ENCODE peak calls at places on chromosomes 7 and 10, in seven cellular contexts. One of them, this sample, is unnamed.

GRCh38 chr10:1309969-1310789 is 254.0 kb downstream of the WDR37 start:
- DNase-seq in AG04450: no peak
- DNase-seq in IMR-90: no peak
- DNase-seq in upper lobe of right lung: no peak
- DNase-seq in HCT116: no peak
- DNase-seq in astrocyte of the cerebellum: no peak
- DNase-seq in GM23338: peak; percentile 91
- DNase-seq in this sample: no peak

GRCh38 chr10:451021-451471 is 238.4 kb downstream of the DIP2C start:
- DNase-seq in GM23338: no peak
- DNase-seq in IMR-90: no peak
- DNase-seq in astrocyte of the cerebellum: no peak
- DNase-seq in AG04450: no peak
- DNase-seq in upper lobe of right lung: no peak
- DNase-seq in HCT116: no peak
- DNase-seq in this sample: no peak

GRCh38 chr7:26078437-26079362 is 73.3 kb upstream of the NFE2L3 start:
- DNase-seq in astrocyte of the cerebellum: no peak
- DNase-seq in upper lobe of right lung: peak; percentile 81
- DNase-seq in GM23338: peak; percentile 90
- DNase-seq in IMR-90: no peak
- DNase-seq in AG04450: no peak
- DNase-seq in HCT116: peak; percentile 41
- DNase-seq in this sample: peak; percentile 78

GRCh38 chr7:25968205-25968993 is 183.6 kb upstream of the NFE2L3 start:
- DNase-seq in GM23338: no peak
- DNase-seq in IMR-90: no peak
- DNase-seq in HCT116: no peak
- DNase-seq in astrocyte of the cerebellum: no peak
- DNase-seq in AG04450: no peak
- DNase-seq in upper lobe of right lung: no peak
- DNase-seq in this sample: no peak

GRCh38 chr7:125573131-125573530 is 643.5 kb upstream of the POT1 start:
- DNase-seq in GM23338: no peak
- DNase-seq in AG04450: no peak
- DNase-seq in upper lobe of right lung: no peak
- DNase-seq in astrocyte of the cerebellum: no peak
- DNase-seq in IMR-90: no peak
- DNase-seq in HCT116: no peak
- DNase-seq in this sample: no peak

GRCh38 chr10:127012769-127013152 is 107.5 kb downstream of the DOCK1 start:
- DNase-seq in GM23338: peak; percentile 17
- DNase-seq in astrocyte of the cerebellum: no peak
- DNase-seq in upper lobe of right lung: peak; percentile 88
- DNase-seq in AG04450: no peak
- DNase-seq in IMR-90: no peak
- DNase-seq in HCT116: peak; percentile 18
- DNase-seq in this sample: no peak

GRCh38 chr7:6578114-6579084 is 1.1 kb downstream of the ZDHHC4 start:
- DNase-seq in AG04450: no peak
- DNase-seq in GM23338: no peak
- DNase-seq in astrocyte of the cerebellum: no peak
- DNase-seq in HCT116: no peak
- DNase-seq in upper lobe of right lung: no peak
- DNase-seq in IMR-90: peak; percentile 29
- DNase-seq in this sample: no peak

GRCh38 chr10:58488921-58489320 is 23.8 kb upstream of the BICC1 start:
- DNase-seq in GM23338: no peak
- DNase-seq in HCT116: no peak
- DNase-seq in astrocyte of the cerebellum: peak; percentile 60
- DNase-seq in AG04450: no peak
- DNase-seq in IMR-90: peak; percentile 69
- DNase-seq in upper lobe of right lung: no peak
- DNase-seq in this sample: no peak

GRCh38 chr7:130938661-130939060 is 204.7 kb upstream of the KLF14 start:
- DNase-seq in GM23338: no peak
- DNase-seq in astrocyte of the cerebellum: no peak
- DNase-seq in upper lobe of right lung: no peak
- DNase-seq in AG04450: no peak
- DNase-seq in IMR-90: no peak
- DNase-seq in HCT116: no peak
- DNase-seq in this sample: no peak

GRCh38 chr10:111756541-111757061 is 427.0 kb downstream of the GPAM start:
- DNase-seq in astrocyte of the cerebellum: peak; percentile 11
- DNase-seq in upper lobe of right lung: no peak
- DNase-seq in HCT116: peak; percentile 79
- DNase-seq in GM23338: peak; percentile 87
- DNase-seq in AG04450: no peak
- DNase-seq in IMR-90: no peak
- DNase-seq in this sample: no peak

GRCh38 chr7:50920031-50920635 is 137.4 kb upstream of the GRB10 start:
- DNase-seq in HCT116: no peak
- DNase-seq in upper lobe of right lung: no peak
- DNase-seq in IMR-90: no peak
- DNase-seq in AG04450: no peak
- DNase-seq in astrocyte of the cerebellum: no peak
- DNase-seq in GM23338: no peak
- DNase-seq in this sample: no peak

GRCh38 chr7:106793015-106793651 is 71.9 kb upstream of the PIK3CG start:
- DNase-seq in IMR-90: peak; percentile 33
- DNase-seq in AG04450: no peak
- DNase-seq in upper lobe of right lung: no peak
- DNase-seq in astrocyte of the cerebellum: peak; percentile 24
- DNase-seq in GM23338: peak; percentile 68
- DNase-seq in HCT116: peak; percentile 38
- DNase-seq in this sample: no peak

GRCh38 chr7:68224041-68224534 is 1227.5 kb downstream of the TYW1 start:
- DNase-seq in HCT116: no peak
- DNase-seq in upper lobe of right lung: no peak
- DNase-seq in IMR-90: no peak
- DNase-seq in GM23338: no peak
- DNase-seq in astrocyte of the cerebellum: no peak
- DNase-seq in AG04450: no peak
- DNase-seq in this sample: no peak

GRCh38 chr7:5357951-5358350 is 65.7 kb downstream of the TNRC18 start:
- DNase-seq in AG04450: no peak
- DNase-seq in IMR-90: no peak
- DNase-seq in astrocyte of the cerebellum: no peak
- DNase-seq in HCT116: no peak
- DNase-seq in upper lobe of right lung: no peak
- DNase-seq in GM23338: no peak
- DNase-seq in this sample: no peak

GRCh38 chr7:80017101-80017500 is 117.5 kb upstream of the GNAI1 start:
- DNase-seq in upper lobe of right lung: no peak
- DNase-seq in AG04450: no peak
- DNase-seq in IMR-90: peak; percentile 8
- DNase-seq in astrocyte of the cerebellum: no peak
- DNase-seq in GM23338: no peak
- DNase-seq in HCT116: no peak
- DNase-seq in this sample: no peak

GRCh38 chr10:77301305-77301730 is 336.3 kb downstream of the KCNMA1 start:
- DNase-seq in AG04450: peak; percentile 24
- DNase-seq in HCT116: no peak
- DNase-seq in astrocyte of the cerebellum: no peak
- DNase-seq in GM23338: no peak
- DNase-seq in upper lobe of right lung: no peak
- DNase-seq in IMR-90: peak; percentile 82
- DNase-seq in this sample: no peak

GRCh38 chr10:131738396-131738735 is 162.4 kb upstream of the PPP2R2D start:
- DNase-seq in astrocyte of the cerebellum: no peak
- DNase-seq in IMR-90: no peak
- DNase-seq in HCT116: no peak
- DNase-seq in GM23338: no peak
- DNase-seq in upper lobe of right lung: peak; percentile 48
- DNase-seq in AG04450: no peak
- DNase-seq in this sample: no peak

GRCh38 chr7:86916277-86916825 is 143.1 kb downstream of the ELAPOR2 start:
- DNase-seq in astrocyte of the cerebellum: no peak
- DNase-seq in HCT116: no peak
- DNase-seq in GM23338: no peak
- DNase-seq in IMR-90: no peak
- DNase-seq in upper lobe of right lung: no peak
- DNase-seq in AG04450: no peak
- DNase-seq in this sample: no peak

GRCh38 chr7:57867884-57868701 is 418.1 kb downstream of the ZNF716 start:
- DNase-seq in astrocyte of the cerebellum: no peak
- DNase-seq in upper lobe of right lung: no peak
- DNase-seq in GM23338: no peak
- DNase-seq in AG04450: no peak
- DNase-seq in IMR-90: no peak
- DNase-seq in HCT116: no peak
- DNase-seq in this sample: no peak

GRCh38 chr7:123397746-123398145 is 136.6 kb downstream of the IQUB start:
- DNase-seq in HCT116: no peak
- DNase-seq in upper lobe of right lung: no peak
- DNase-seq in GM23338: no peak
- DNase-seq in IMR-90: no peak
- DNase-seq in astrocyte of the cerebellum: no peak
- DNase-seq in AG04450: no peak
- DNase-seq in this sample: no peak

GRCh38 chr7:96833701-96834453 is 124.2 kb upstream of the SEM1 start:
- DNase-seq in IMR-90: no peak
- DNase-seq in upper lobe of right lung: no peak
- DNase-seq in GM23338: no peak
- DNase-seq in AG04450: no peak
- DNase-seq in HCT116: no peak
- DNase-seq in astrocyte of the cerebellum: no peak
- DNase-seq in this sample: no peak

GRCh38 chr7:27165089-27165654 is at the start of gene HOXA9:
- DNase-seq in astrocyte of the cerebellum: no peak
- DNase-seq in GM23338: peak; percentile 54
- DNase-seq in upper lobe of right lung: peak; percentile 76
- DNase-seq in AG04450: no peak
- DNase-seq in IMR-90: peak; percentile 61
- DNase-seq in HCT116: peak; percentile 94
- DNase-seq in this sample: no peak

GRCh38 chr7:27162548-27162848 is 2.8 kb downstream of the HOXA9 start:
- DNase-seq in AG04450: no peak
- DNase-seq in HCT116: no peak
- DNase-seq in upper lobe of right lung: no peak
- DNase-seq in astrocyte of the cerebellum: no peak
- DNase-seq in GM23338: no peak
- DNase-seq in IMR-90: no peak
- DNase-seq in this sample: no peak

GRCh38 chr7:27164381-27165088 is 802 bp downstream of the HOXA9 start:
- DNase-seq in astrocyte of the cerebellum: no peak
- DNase-seq in HCT116: no peak
- DNase-seq in GM23338: peak; percentile 72
- DNase-seq in IMR-90: no peak
- DNase-seq in AG04450: no peak
- DNase-seq in upper lobe of right lung: peak; percentile 70
- DNase-seq in this sample: no peak

GRCh38 chr7:27162930-27163775 is 2.2 kb downstream of the HOXA9 start:
- DNase-seq in IMR-90: no peak
- DNase-seq in GM23338: no peak
- DNase-seq in astrocyte of the cerebellum: no peak
- DNase-seq in AG04450: no peak
- DNase-seq in upper lobe of right lung: peak; percentile 13
- DNase-seq in HCT116: no peak
- DNase-seq in this sample: no peak

DNA sequence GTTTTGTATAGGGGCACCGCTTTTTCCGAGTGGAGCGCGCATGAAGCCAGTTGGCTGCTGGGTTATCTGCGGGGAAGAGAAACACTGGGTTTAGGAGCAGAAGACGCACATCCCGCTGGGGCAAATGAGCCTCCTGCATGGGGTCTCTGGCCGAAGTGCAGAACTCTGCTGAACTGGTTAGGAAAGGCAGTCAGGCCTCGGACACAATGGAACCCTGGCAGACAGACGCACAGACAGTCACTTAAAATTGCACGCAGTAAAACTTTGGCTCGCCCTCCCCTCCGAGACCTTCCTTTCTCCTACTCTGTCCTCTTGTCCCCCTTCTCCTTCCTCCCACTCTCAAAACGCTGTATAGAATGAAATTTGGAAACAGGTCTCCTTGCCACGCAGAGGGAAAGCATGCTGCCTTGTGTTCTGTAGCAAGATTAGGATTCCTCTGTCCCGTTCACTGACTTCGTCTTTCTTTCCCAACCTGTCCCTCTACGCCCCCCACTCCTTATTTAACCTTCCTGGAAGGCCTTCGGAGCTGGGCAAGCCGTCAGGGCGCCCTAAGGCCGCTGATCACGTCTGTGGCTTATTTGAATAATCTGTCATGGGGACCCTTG is 1.5 kb downstream of the HOXA9 start:
- DNase-seq in astrocyte of the cerebellum: no peak
- DNase-seq in GM23338: no peak
- DNase-seq in upper lobe of right lung: peak; percentile 7
- DNase-seq in HCT116: no peak
- DNase-seq in AG04450: no peak
- DNase-seq in IMR-90: no peak
- DNase-seq in this sample: no peak
- TF ChIP-seq CTCF in astrocyte of the cerebellum: no peak
- TF ChIP-seq CTCF in GM23338: no peak
- TF ChIP-seq CTCF in upper lobe of right lung: no peak
- TF ChIP-seq CTCF in HCT116: no peak
- TF ChIP-seq CTCF in AG04450: no peak
- TF ChIP-seq CTCF in IMR-90: no peak
- TF ChIP-seq CTCF in this sample: no peak

GRCh38 chr7:101870361-101871062 is 53.1 kb downstream of the CUX1 start:
- DNase-seq in HCT116: peak; percentile 52
- DNase-seq in astrocyte of the cerebellum: no peak
- DNase-seq in IMR-90: peak; percentile 59
- DNase-seq in upper lobe of right lung: no peak
- DNase-seq in AG04450: no peak
- DNase-seq in GM23338: peak; percentile 73
- DNase-seq in this sample: no peak
- TF ChIP-seq CTCF in HCT116: peak; percentile 56
- TF ChIP-seq CTCF in astrocyte of the cerebellum: no peak
- TF ChIP-seq CTCF in IMR-90: peak; percentile 10
- TF ChIP-seq CTCF in upper lobe of right lung: peak; percentile 18
- TF ChIP-seq CTCF in AG04450: peak; percentile 31
- TF ChIP-seq CTCF in GM23338: peak; percentile 53
- TF ChIP-seq CTCF in this sample: peak; percentile 41

DNA sequence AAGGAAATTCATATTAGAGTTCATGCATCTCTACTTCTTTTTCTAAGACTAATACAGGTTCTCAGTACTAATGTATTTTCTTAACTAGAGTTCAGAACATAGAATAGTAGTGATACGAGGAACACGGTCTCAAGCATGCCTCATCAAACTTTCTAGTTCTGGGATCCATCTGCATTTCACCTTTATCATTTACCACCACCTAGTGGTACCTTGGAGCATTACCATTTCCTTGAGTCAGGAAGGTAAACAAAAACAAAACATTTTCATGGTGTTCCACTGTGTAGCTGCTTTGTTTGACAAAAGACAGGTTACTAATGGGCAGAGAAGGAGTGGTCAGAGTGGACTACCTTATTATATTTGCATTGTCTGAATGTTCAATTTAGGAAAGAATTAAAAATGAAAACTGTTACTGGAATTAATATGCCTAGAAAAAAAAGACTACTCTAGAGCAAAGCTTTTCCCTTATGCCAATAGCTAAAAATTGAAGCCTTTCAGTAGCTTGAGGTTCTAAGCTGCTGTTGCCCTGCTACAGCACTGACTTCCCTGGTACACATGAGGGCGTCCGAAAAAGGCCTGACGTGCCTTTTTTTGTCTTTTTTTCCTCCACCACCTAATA is 44.5 kb downstream of the STARD3NL start:
- DNase-seq in HCT116: peak; percentile 34
- DNase-seq in IMR-90: peak; percentile 62
- DNase-seq in AG04450: peak; percentile 32
- DNase-seq in upper lobe of right lung: no peak
- DNase-seq in astrocyte of the cerebellum: peak; percentile 61
- DNase-seq in GM23338: peak; percentile 76
- DNase-seq in this sample: no peak
- TF ChIP-seq CTCF in HCT116: peak; percentile 87
- TF ChIP-seq CTCF in IMR-90: peak; percentile 83
- TF ChIP-seq CTCF in AG04450: peak; percentile 88
- TF ChIP-seq CTCF in upper lobe of right lung: peak; percentile 91
- TF ChIP-seq CTCF in astrocyte of the cerebellum: peak; percentile 78
- TF ChIP-seq CTCF in GM23338: peak; percentile 88
- TF ChIP-seq CTCF in this sample: peak; percentile 85

GRCh38 chr7:88401009-88401623 is 94.4 kb upstream of the STEAP4 start:
- DNase-seq in astrocyte of the cerebellum: no peak
- DNase-seq in GM23338: peak; percentile 54
- DNase-seq in HCT116: peak; percentile 15
- DNase-seq in IMR-90: no peak
- DNase-seq in upper lobe of right lung: no peak
- DNase-seq in AG04450: no peak
- DNase-seq in this sample: no peak
- TF ChIP-seq CTCF in astrocyte of the cerebellum: peak; percentile 45
- TF ChIP-seq CTCF in GM23338: peak; percentile 66
- TF ChIP-seq CTCF in HCT116: peak; percentile 75
- TF ChIP-seq CTCF in IMR-90: no peak
- TF ChIP-seq CTCF in upper lobe of right lung: peak; percentile 41
- TF ChIP-seq CTCF in AG04450: no peak
- TF ChIP-seq CTCF in this sample: peak; percentile 80

This sample was measured in type B pancreatic cell.